ENCODE peak calls at places on chromosomes 12 and 14, in nine cellular contexts. T is lung, U is adrenal gland, J is tibial artery, O is GM12878, R is tibial nerve, S is esophagus squamous epithelium, B is endodermal cell, I is hepatocyte. Z is an unnamed sample. For H3K4me1 and H3K27me3, the result is how much of the 10 kb centered on the place peaks cover.

GRCh38 chr12:55797068-55797467 is 20.5 kb downstream of the SARNP start:
- DNase-seq in U (no peak), S (no peak), B (peak), J (no peak), I (peak), R (peak), O (no peak), T (no peak), Z (no peak)

GRCh38 chr14:71321556-71322315 is 414.5 kb downstream of the PCNX1 start:
- DNase-seq in I (peak), J (no peak), B (peak), S (no peak), O (no peak), U (no peak), R (peak), T (no peak), Z (no peak)

GRCh38 chr12:65567820-65568219 is 256.5 kb upstream of the HMGA2 start:
- DNase-seq in R (no peak), S (no peak), J (no peak), U (no peak), B (no peak), I (no peak), O (no peak), T (no peak), Z (no peak)

GRCh38 chr12:62191747-62192485 is 68.3 kb upstream of the USP15 start:
- DNase-seq in B (peak), J (no peak), T (no peak), S (no peak), O (no peak), U (no peak), I (peak), R (no peak), Z (peak)

GRCh38 chr14:86035882-86036281 is 505.9 kb downstream of the FLRT2 start:
- DNase-seq in J (no peak), U (no peak), S (no peak), R (no peak), I (peak), T (no peak), B (peak), O (no peak), Z (no peak)

GRCh38 chr14:96752594-96752993 is 44.6 kb upstream of the VRK1 start:
- DNase-seq in S (no peak), O (no peak), T (no peak), U (no peak), B (no peak), R (no peak), J (no peak), I (no peak), Z (no peak)

GRCh38 chr14:22850944-22851790 is 14.8 kb downstream of the MMP14 start:
- DNase-seq in S (no peak), B (no peak), I (peak), R (peak), J (peak), U (peak), T (peak), O (no peak), Z (peak)

GRCh38 chr14:70289138-70289537 is 70.3 kb downstream of the COX16 start:
- DNase-seq in O (peak), S (no peak), T (no peak), B (no peak), U (no peak), J (no peak), R (no peak), I (no peak), Z (no peak)

GRCh38 chr12:90250766-90251165 is 542.1 kb upstream of the ATP2B1 start:
- DNase-seq in O (no peak), U (no peak), B (no peak), S (no peak), J (peak), T (no peak), R (peak), I (no peak), Z (no peak)

GRCh38 chr12:114938487-114939210 is 254.7 kb upstream of the TBX3 start:
- DNase-seq in T (no peak), S (no peak), U (no peak), J (no peak), R (no peak), O (no peak), B (no peak), I (no peak), Z (no peak)

GRCh38 chr12:46771268-46771837 is 54.4 kb downstream of the SLC38A4 start:
- DNase-seq in T (no peak), O (no peak), R (no peak), B (peak), J (no peak), I (no peak), U (no peak), S (no peak), Z (no peak)

GRCh38 chr12:12559699-12560296 is 2.9 kb downstream of the DUSP16 start:
- DNase-seq in S (no peak), R (no peak), U (no peak), B (no peak), O (no peak), T (no peak), J (no peak), I (no peak), Z (no peak)

DNA sequence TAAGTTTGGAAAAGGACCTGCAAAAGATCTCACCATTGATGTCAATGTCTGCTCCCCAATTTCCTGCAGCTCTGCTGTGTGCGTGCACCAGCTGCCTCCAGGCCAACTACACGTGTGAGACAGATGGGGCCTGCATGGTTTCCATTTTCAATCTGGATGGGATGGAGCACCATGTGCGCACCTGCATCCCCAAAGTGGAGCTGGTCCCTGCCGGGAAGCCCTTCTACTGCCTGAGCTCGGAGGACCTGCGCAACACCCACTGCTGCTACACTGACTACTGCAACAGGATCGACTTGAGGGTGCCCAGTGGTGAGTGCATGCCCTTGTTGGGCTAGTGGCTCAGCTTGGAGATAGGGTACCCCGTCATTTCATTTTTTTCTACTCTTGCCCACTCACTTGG is 23.7 kb downstream of the ACVR1B start:
- DNase-seq in I (no peak), R (no peak), J (no peak), B (no peak), U (peak), T (no peak), S (no peak), O (no peak), Z (no peak)
- H3K4me1 ChIP-seq in I (half or more), R (under half), J (under half), B (under half), U (under half), T (under half), S (under half), O (under half), Z (half or more)

GRCh38 chr14:53951661-53952265 is 4.9 kb downstream of the BMP4 start:
- DNase-seq in O (no peak), I (peak), T (no peak), B (peak), U (no peak), S (no peak), R (no peak), J (no peak), Z (no peak)

GRCh38 chr14:53952533-53952932 is 4.1 kb downstream of the BMP4 start:
- DNase-seq in U (no peak), S (no peak), J (no peak), I (peak), B (peak), O (no peak), R (peak), T (no peak), Z (no peak)

GRCh38 chr14:53949201-53949600 is 7.4 kb downstream of the BMP4 start:
- DNase-seq in R (no peak), B (no peak), J (no peak), O (no peak), U (no peak), S (no peak), I (no peak), T (no peak), Z (no peak)

GRCh38 chr14:53948181-53948884 is 8.3 kb downstream of the BMP4 start:
- DNase-seq in O (no peak), R (no peak), S (no peak), T (no peak), U (no peak), J (no peak), B (no peak), I (no peak), Z (no peak)

GRCh38 chr14:53950031-53950793 is 6.4 kb downstream of the BMP4 start:
- DNase-seq in B (no peak), T (no peak), I (no peak), O (no peak), S (no peak), R (no peak), U (no peak), J (no peak), Z (peak)
- H3K27me3 ChIP-seq in B (under half), T (under half), I (under half), O (under half), S (under half), R (half or more), U (under half), J (under half), Z (half or more)

GRCh38 chr12:52149182-52149641 is 42.6 kb downstream of the KRT80 start:
- DNase-seq in R (no peak), T (no peak), I (no peak), J (no peak), S (no peak), O (no peak), U (no peak), B (peak), Z (peak)
- H3K4me1 ChIP-seq in R (under half), T (under half), I (half or more), J (half or more), S (half or more), O (under half), U (under half), B (under half), Z (under half)

GRCh38 chr14:49553106-49553505 is 33.1 kb downstream of the RPS29 start:
- DNase-seq in B (no peak), T (no peak), S (no peak), I (no peak), R (no peak), J (no peak), U (no peak), O (no peak), Z (no peak)

GRCh38 chr14:49551569-49551968 is 34.6 kb downstream of the RPS29 start:
- DNase-seq in O (no peak), I (no peak), B (no peak), R (no peak), S (no peak), U (no peak), J (no peak), T (no peak), Z (no peak)

GRCh38 chr14:49550284-49551184 is 35.6 kb downstream of the RPS29 start:
- DNase-seq in T (no peak), I (no peak), U (no peak), S (no peak), R (no peak), J (no peak), B (no peak), O (no peak), Z (no peak)

GRCh38 chr14:49552630-49553029 is 33.5 kb downstream of the RPS29 start:
- DNase-seq in J (no peak), T (no peak), S (no peak), B (no peak), O (no peak), U (no peak), I (no peak), R (no peak), Z (no peak)

DNA sequence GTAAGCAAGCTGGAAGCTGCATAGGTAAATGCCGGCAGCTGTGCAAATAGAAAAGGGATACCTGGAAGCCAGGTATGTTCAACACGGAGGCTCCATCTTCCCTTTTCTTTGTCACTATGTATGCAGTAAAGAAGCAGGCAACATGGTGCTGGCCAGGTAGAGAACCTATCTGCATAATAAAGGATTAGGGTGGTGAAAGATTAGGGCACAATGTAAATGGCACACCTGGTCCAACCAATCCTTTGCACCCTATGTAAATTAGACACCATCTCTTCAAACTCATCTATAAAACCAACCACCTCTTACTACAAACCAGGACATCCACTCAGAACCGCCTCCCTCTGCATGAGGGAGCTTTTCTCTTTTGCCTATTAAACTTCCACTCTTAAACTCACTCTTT is 32.3 kb downstream of the RPS29 start:
- DNase-seq in O (no peak), B (no peak), J (no peak), S (no peak), U (no peak), R (no peak), I (no peak), T (no peak), Z (no peak)
- H3K27me3 ChIP-seq in O (under half), B (under half), J (under half), S (under half), U (under half), R (under half), I (under half), T (under half), Z (under half)

GRCh38 chr12:6200266-6201198 is at the start of gene CD9:
- DNase-seq in B (peak), S (no peak), I (peak), T (peak), U (peak), J (peak), R (no peak), O (no peak), Z (no peak)

GRCh38 chr12:6201775-6202292 is 1.6 kb downstream of the CD9 start:
- DNase-seq in S (no peak), O (no peak), B (no peak), T (no peak), I (no peak), R (no peak), J (no peak), U (no peak), Z (no peak)

GRCh38 chr12:6202846-6203245 is 2.6 kb downstream of the CD9 start:
- DNase-seq in O (no peak), U (no peak), R (no peak), J (no peak), B (no peak), S (no peak), T (no peak), I (no peak), Z (no peak)

GRCh38 chr12:6201199-6201608 is 1.0 kb downstream of the CD9 start:
- DNase-seq in B (peak), O (no peak), U (peak), I (peak), S (no peak), J (no peak), R (no peak), T (no peak), Z (no peak)

DNA sequence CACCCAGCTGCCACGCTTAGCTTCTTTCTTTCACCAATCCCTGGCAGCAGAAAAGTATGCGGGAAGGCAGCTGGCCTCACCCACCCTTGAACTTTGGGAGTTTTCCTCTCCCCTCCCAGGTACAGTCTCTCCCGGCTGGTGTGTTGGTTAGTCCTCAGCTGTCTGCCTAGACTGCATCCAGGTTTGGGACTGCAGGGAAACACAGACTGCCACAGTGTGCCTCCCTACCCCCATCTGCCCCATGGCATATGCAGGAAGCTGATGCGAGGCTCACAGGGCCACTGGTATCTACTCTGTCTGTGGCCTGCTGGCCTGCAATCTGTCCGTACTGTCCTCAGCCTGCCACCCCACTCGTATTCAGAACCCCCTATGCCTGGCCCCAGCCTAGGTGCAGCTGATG is 2.1 kb downstream of the CD9 start:
- DNase-seq in I (no peak), J (no peak), R (no peak), O (no peak), S (no peak), U (no peak), T (no peak), B (no peak), Z (no peak)
- H3K4me1 ChIP-seq in I (half or more), J (half or more), R (half or more), O (under half), S (half or more), U (under half), T (under half), B (under half), Z (under half)

DNA sequence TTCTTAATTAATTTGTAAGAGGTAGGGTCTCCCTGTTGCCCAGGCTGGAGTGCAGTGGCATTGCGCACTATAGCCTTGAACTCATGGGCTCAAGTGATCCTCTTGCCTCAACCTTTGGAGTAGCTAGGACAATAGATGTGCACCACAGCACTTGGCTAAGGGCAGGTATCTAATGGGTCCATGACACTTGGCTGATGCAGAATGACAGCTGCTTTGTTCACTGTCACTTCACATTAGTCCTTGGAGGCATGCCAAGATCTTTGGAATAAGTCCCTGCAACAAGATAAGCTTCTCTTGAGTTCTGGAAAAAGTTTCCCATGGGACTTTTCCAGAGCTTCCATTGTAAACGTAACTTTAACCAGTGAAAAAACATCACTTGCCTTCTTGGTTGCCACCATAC is 23.4 kb downstream of the COQ6 start:
- DNase-seq in T (no peak), S (no peak), O (no peak), U (no peak), J (no peak), R (no peak), I (no peak), B (no peak), Z (no peak)
- H3K27me3 ChIP-seq in T (under half), S (under half), O (under half), U (under half), J (under half), R (under half), I (under half), B (under half), Z (under half)

GRCh38 chr14:81801921-81802320 is 268.3 kb upstream of the SEL1L start:
- DNase-seq in S (no peak), R (no peak), J (no peak), I (no peak), O (no peak), U (no peak), B (no peak), T (no peak), Z (no peak)

GRCh38 chr14:81805785-81806184 is 272.1 kb upstream of the SEL1L start:
- DNase-seq in S (no peak), B (no peak), O (no peak), U (no peak), J (no peak), I (no peak), R (no peak), T (no peak), Z (no peak)
- H3K4me1 ChIP-seq in S (under half), B (under half), O (under half), U (under half), J (under half), I (under half), R (under half), T (under half), Z (under half)

GRCh38 chr12:48787791-48788521 is 933 bp downstream of the ADCY6 start:
- DNase-seq in S (no peak), J (no peak), R (no peak), U (no peak), T (no peak), I (no peak), O (no peak), B (no peak), Z (no peak)
- H3K27me3 ChIP-seq in S (under half), J (under half), R (under half), U (under half), T (under half), I (under half), O (under half), B (under half), Z (under half)

GRCh38 chr14:102418169-102418852 is 55.6 kb downstream of the TECPR2 start:
- DNase-seq in I (no peak), J (no peak), B (no peak), O (no peak), U (peak), S (no peak), R (no peak), T (no peak), Z (no peak)
- H3K4me1 ChIP-seq in I (under half), J (under half), B (under half), O (under half), U (under half), S (under half), R (under half), T (under half), Z (under half)

DNA sequence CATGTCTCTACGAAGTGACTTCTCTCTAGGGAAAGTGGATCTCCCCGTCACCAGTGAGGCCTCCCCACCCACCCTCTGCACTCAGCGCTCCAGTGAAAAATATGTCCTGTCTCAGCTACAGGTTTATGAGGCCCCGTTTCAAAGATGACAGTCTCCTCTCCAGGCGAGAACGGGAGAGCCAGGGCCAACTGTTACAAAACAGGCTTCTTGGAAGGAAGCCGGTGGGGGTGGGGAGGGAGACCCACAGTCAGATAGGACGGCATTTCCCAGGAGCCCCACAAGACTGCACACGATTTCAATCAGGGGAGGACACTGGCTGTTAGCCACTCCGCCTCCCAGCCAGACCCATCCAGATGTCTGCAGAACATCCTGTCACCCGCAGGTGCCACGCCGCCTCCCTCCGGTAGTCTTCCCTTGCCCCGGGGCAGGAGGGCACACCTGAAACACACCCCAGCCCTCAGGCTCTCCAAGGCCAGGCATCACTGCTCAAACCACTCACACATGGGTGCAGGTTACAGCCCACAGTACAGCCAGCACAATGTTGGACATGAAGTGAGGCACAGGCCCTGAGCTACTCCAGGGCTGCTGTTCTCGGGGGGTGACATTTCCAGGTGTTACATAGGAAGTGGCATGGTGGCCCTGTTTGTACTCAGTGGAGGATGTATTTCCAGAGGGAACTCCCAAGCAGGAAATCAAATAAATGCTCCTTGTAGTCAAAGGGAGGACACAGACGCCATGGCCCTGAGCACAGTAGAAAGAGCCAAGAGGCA is 138.2 kb downstream of the BCL11B start:
- DNase-seq in U (peak), J (peak), O (no peak), T (peak), B (peak), R (peak), S (no peak), I (peak), Z (peak)
- H3K27me3 ChIP-seq in U (under half), J (under half), O (under half), T (under half), B (under half), R (under half), S (under half), I (under half), Z (under half)

Z was measured in spleen.